ENCODE peak calls at places on chromosomes 1 and 21, in four cellular contexts. D is GM12878, Q is HepG2, K is K562. M is an unnamed sample.

GRCh38 chr1:21638531-21639341 is 30.4 kb downstream of the RAP1GAP start:
- DNase-seq in D (no peak), Q (peak), K (peak), M (no peak)

GRCh38 chr1:1164701-1165451 is 8.8 kb upstream of the TTLL10 start:
- DNase-seq in D (no peak), K (no peak), Q (peak), M (peak)

GRCh38 chr1:9657521-9658032 is 6.0 kb downstream of the PIK3CD start:
- DNase-seq in Q (no peak), K (peak), D (no peak), M (no peak)

GRCh38 chr1:11453742-11454442 is 25.1 kb upstream of the DISP3 start:
- DNase-seq in K (no peak), D (no peak), Q (no peak), M (no peak)

GRCh38 chr21:45112371-45112770 is 38.0 kb downstream of the ADARB1 start:
- DNase-seq in Q (no peak), K (no peak), D (no peak), M (no peak)

GRCh38 chr1:121445677-121446076 is 260.9 kb downstream of the SRGAP2C start:
- DNase-seq in D (no peak), Q (no peak), K (no peak), M (no peak)

GRCh38 chr1:44377925-44378784 is 23.1 kb upstream of the ERI3 start:
- DNase-seq in Q (peak), K (peak), D (no peak), M (peak)

GRCh38 chr1:98467122-98467521 is 194.4 kb upstream of the SNX7 start:
- DNase-seq in K (no peak), D (no peak), Q (no peak), M (no peak)

GRCh38 chr1:25743164-25744139 is 56.5 kb upstream of the SELENON start:
- DNase-seq in K (no peak), Q (no peak), D (no peak), M (no peak)

GRCh38 chr1:54332781-54333585 is 73.2 kb downstream of the SSBP3 start:
- DNase-seq in D (no peak), Q (no peak), K (no peak), M (no peak)

GRCh38 chr1:20183876-20184275 is 2.0 kb upstream of the UBXN10 start:
- DNase-seq in Q (peak), D (no peak), K (no peak), M (no peak)

GRCh38 chr1:45359882-45360513 is 19.8 kb upstream of the MUTYH start:
- DNase-seq in K (peak), Q (peak), D (no peak), M (peak)

GRCh38 chr1:167997037-167997575 is 60.2 kb upstream of the MPC2 start:
- DNase-seq in K (no peak), D (no peak), Q (no peak), M (no peak)

GRCh38 chr21:46210378-46211136 is 18.0 kb downstream of the LSS start:
- DNase-seq in K (no peak), D (no peak), Q (no peak), M (peak)

GRCh38 chr1:199574949-199575348 is 452.6 kb upstream of the NR5A2 start:
- DNase-seq in Q (no peak), K (no peak), D (no peak), M (no peak)

GRCh38 chr21:42518626-42519025 is 5.0 kb downstream of the SLC37A1 start:
- DNase-seq in D (no peak), Q (no peak), K (no peak), M (no peak)

GRCh38 chr1:3012511-3013291 is 8.6 kb upstream of the ACTRT2 start:
- DNase-seq in Q (peak), D (no peak), K (peak), M (peak)

GRCh38 chr21:31173881-31174555 is 135.7 kb upstream of the KRTAP19-8 start:
- DNase-seq in K (no peak), D (no peak), Q (no peak), M (no peak)
- TF ChIP-seq USF2 in K (no peak), D (no peak), Q (no peak), M (no peak)

GRCh38 chr1:230029244-230029643 is 37.8 kb upstream of the GALNT2 start:
- DNase-seq in Q (no peak), D (no peak), K (no peak), M (peak)
- TF ChIP-seq ATF3 in Q (no peak), D (no peak), K (no peak), M (no peak)

GRCh38 chr1:170590921-170591705 is 59.1 kb downstream of the GORAB start:
- DNase-seq in D (no peak), Q (no peak), K (no peak), M (no peak)

GRCh38 chr1:170592591-170593111 is 60.7 kb downstream of the GORAB start:
- DNase-seq in Q (no peak), K (no peak), D (no peak), M (no peak)

GRCh38 chr1:170586321-170586855 is 54.4 kb downstream of the GORAB start:
- DNase-seq in D (no peak), Q (no peak), K (no peak), M (no peak)

GRCh38 chr1:170583186-170583585 is 51.2 kb downstream of the GORAB start:
- DNase-seq in Q (no peak), K (no peak), D (no peak), M (peak)

DNA sequence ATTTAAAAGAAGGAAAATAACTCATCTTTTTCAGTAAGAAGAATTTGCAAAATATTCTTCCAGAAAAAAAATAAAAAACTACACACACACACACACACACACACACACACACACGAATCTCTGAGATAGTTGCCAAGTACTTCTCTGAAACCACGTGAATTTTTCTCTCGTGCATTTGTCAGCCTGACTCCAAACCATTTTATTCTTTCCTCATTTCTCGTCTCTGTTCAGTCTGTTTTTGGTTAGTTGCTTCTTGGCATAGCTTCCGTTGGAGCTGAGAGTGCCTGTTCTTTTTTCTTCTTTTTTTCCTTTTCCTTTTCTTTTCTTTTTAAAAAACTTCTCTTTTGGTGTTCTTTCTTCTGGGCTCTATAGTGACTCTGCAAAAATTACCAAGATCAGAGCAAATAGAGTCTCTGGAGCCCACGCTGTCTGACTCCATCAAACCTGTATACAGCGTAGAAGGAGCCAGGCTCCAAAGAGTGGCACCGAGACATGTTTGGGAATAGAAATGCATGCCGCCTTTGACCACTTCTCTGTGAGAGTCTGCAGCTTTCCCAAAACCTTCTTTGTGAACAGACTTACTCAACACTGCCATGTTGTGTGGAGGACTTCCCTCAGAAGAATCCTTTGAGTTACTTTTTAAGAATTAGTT is 55.1 kb downstream of the GORAB start:
- DNase-seq in Q (no peak), D (no peak), K (no peak), M (no peak)
- TF ChIP-seq CREM in Q (no peak), D (no peak), K (no peak), M (no peak)

GRCh38 chr1:225670356-225670755 is 17.4 kb upstream of the ENAH start:
- DNase-seq in D (no peak), K (no peak), Q (no peak), M (no peak)
- TF ChIP-seq USF2 in D (no peak), K (no peak), Q (no peak), M (no peak)

DNA sequence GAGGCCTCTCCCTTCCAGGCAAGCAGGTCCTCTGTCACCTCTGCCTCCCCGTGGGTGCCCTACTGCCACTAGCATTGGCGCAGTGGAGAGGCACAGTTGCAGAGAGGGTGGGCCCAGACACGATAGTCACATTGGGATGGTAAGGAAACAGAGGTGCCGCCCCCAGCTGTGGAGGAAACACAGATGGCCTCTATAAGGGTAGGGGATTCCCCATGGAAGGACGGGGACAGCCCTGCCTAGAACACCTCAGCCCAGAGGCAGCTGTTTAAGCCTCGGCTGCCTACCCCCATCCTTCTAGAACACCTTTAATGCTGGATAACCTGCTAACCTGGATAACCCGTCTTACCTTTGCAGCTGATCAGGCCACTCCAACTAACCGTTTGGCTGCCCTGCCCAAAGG is 65.7 kb upstream of the CNTN2 start:
- DNase-seq in Q (no peak), K (no peak), D (no peak), M (no peak)
- TF ChIP-seq ATF3 in Q (no peak), K (no peak), D (no peak), M (no peak)

GRCh38 chr1:93976711-93977328 is 67.6 kb upstream of the GCLM start:
- DNase-seq in Q (no peak), D (no peak), K (no peak), M (no peak)
- TF ChIP-seq CREM in Q (no peak), D (no peak), K (no peak), M (no peak)

DNA sequence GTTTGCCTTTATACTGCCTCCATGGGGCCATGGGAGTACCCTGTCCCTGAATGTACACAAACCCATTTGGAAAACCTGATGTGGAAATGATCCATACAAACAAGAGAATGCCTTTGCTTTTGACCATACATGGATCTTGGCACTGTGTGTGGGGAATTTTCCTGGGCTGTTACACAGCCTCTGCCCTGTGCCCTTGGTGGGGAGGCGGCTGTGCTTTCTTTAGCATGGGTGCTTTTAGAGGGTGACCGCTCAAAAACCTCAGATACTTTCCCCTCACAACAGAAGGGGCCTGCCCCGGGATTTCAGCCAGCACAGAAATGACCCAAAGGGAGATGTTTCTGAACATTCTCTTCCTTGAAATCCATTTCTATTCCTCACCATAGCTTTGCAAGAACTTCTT is 194.8 kb downstream of the LMO4 start:
- DNase-seq in D (no peak), K (no peak), Q (no peak), M (no peak)
- TF ChIP-seq USF2 in D (no peak), K (no peak), Q (no peak), M (no peak)

M was measured in WTC11.